ENCODE peak calls at places on chromosomes 4 and X, in nine cellular contexts. F, G, W, H, N, C, M, K and L are unnamed samples.
A peak's percentile ranks its signal among the peaks of the same experiment; 100 is the strongest.

GRCh38 chr4:173578956-173579355 is 48.9 kb upstream of the HAND2 start:
- ATAC-seq in C (no peak), G (no peak), N (no peak), W (no peak), M (no peak), F (peak; percentile 55), H (no peak), K (no peak), L (no peak)

GRCh38 chr4:37415845-37416369 is 171.4 kb downstream of the NWD2 start:
- ATAC-seq in G (no peak), K (no peak), H (no peak), M (no peak), C (no peak), W (peak; percentile 41), N (no peak), F (no peak), L (no peak)

GRCh38 chr4:153439831-153440230 is 26.3 kb upstream of the TMEM131L start:
- ATAC-seq in F (no peak), M (no peak), H (no peak), W (no peak), C (no peak), G (no peak), K (no peak), N (no peak), L (no peak)

GRCh38 chr4:70721747-70722146 is at the start of gene RUFY3:
- ATAC-seq in C (peak; percentile 65), N (peak; percentile 72), W (peak; percentile 55), G (peak; percentile 44), K (peak; percentile 56), F (peak; percentile 94), H (no peak), M (peak; percentile 63), L (peak; percentile 94)

GRCh38 chr4:161762796-161763195 is 401.0 kb downstream of the FSTL5 start:
- ATAC-seq in W (no peak), C (no peak), K (no peak), G (no peak), H (no peak), F (no peak), N (no peak), M (no peak), L (no peak)

GRCh38 chr4:100895572-100896197 is 377.9 kb upstream of the EMCN start:
- ATAC-seq in H (no peak), W (peak; percentile 75), N (no peak), K (no peak), M (no peak), F (no peak), C (no peak), G (no peak), L (no peak)

GRCh38 chr4:2413821-2414610 is 4.4 kb downstream of the ZFYVE28 start:
- ATAC-seq in M (no peak), W (no peak), H (no peak), F (no peak), C (no peak), G (peak; percentile 11), K (no peak), N (no peak), L (no peak)

GRCh38 chr4:155761916-155762315 is 3.1 kb downstream of the GUCY1B1 start:
- ATAC-seq in K (no peak), N (no peak), M (no peak), F (no peak), G (no peak), W (no peak), H (no peak), C (no peak), L (no peak)

GRCh38 chr4:26937136-26937535 is 76.5 kb downstream of the STIM2 start:
- ATAC-seq in M (peak; percentile 85), N (no peak), F (no peak), H (peak; percentile 31), G (no peak), K (no peak), W (peak; percentile 32), C (no peak), L (no peak)

GRCh38 chr4:159103406-159104131 is 690 bp downstream of the RAPGEF2 start:
- ATAC-seq in N (peak; percentile 24), K (peak; percentile 48), M (peak; percentile 52), G (peak; percentile 47), H (peak; percentile 36), C (peak; percentile 39), F (peak; percentile 53), W (peak; percentile 16), L (peak; percentile 50)
- TF ChIP-seq POLR2A in N (no peak), K (no peak), M (no peak), G (no peak), H (no peak), C (no peak), F (peak; percentile 17), W (no peak), L (no peak)

GRCh38 chr4:139099366-139099982 is 77.5 kb downstream of the ELF2 start:
- ATAC-seq in M (peak; percentile 95), H (peak; percentile 86), K (peak; percentile 86), G (peak; percentile 94), N (peak; percentile 80), W (peak; percentile 99), C (peak; percentile 88), F (peak; percentile 86), L (peak; percentile 76)
- TF ChIP-seq POLR2A in M (no peak), H (no peak), K (no peak), G (no peak), N (no peak), W (no peak), C (no peak), F (no peak), L (no peak)

DNA sequence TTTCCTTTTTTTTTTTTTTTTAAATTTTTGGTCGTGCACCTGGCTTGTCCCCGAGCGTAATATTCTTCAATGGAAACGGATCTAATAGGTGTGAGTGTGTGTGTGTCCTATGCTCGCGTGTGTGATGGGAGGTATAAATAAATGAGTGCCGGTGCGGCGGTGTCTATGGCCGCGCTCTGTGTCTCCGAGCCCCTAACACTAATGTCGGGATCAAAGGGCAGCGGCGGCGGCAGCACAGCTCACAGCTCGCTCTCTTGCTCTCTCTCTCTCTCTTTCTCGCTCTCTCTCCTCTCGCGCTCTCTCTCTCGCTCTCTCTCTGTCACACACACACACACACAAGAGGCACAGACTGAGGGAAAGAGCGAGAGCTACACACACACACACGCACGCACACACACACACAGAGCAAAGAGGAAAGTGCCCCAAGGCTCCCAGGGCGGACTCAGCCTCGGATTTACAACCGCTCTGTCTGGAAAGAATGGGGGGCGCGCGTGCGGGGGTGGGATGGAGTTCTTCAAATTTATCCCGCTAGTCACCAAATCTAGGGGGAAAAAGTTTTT is at the start of gene ZNF827:
- ATAC-seq in G (peak; percentile 41), M (peak; percentile 39), N (peak; percentile 82), H (peak; percentile 80), C (peak; percentile 63), K (peak; percentile 46), F (peak; percentile 54), W (peak; percentile 50), L (peak; percentile 26)
- TF ChIP-seq POLR2A in G (no peak), M (no peak), N (peak; percentile 27), H (peak; percentile 67), C (peak; percentile 25), K (no peak), F (no peak), W (no peak), L (no peak)

DNA sequence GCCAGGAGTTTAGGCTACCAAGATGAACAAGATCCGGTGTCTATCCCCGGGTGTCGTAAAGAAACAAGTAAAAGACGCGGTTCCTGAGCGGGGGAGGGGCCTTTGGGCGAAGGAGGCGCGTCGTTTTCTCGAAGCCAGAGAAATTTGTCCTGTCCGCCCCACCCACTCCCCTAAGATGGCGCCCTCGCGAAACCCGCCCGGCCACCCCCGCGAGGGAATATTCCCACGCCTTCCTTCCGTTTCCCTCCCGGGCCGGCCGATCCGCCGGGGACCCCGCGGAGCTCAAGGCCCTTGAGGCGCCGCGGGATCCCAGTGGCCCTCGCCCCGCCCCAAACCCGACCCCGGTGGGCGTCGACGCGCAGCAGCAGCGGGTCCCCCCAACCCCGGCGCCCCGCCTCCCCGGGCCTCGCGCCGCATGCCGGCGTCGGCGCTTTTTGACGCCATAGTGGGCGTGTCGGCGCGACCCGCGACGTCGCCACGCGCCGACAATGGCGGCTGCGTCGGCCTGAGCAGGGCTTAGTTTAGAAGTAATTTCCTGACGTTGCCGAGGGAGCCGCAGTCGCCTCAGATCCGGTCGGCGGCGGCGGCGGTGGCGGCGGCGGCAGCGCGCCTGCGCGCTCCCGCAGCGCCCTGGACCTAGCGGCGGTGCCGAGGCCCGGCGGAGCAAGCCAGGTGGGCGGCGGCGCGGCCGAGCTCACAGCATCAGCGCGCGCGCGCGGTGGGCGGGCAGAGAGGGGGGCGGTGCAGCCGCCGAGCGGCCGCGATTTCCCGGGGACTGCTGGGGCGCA is 430 bp upstream of the HTATSF1 start:
- ATAC-seq in N (peak; percentile 88), K (peak; percentile 92), M (peak; percentile 90), C (peak; percentile 87), W (peak; percentile 86), H (peak; percentile 91), G (peak; percentile 85), F (peak; percentile 95), L (peak; percentile 94)
- TF ChIP-seq POLR2A in N (no peak), K (peak; percentile 31), M (peak; percentile 80), C (peak; percentile 28), W (peak; percentile 20), H (no peak), G (peak; percentile 23), F (peak; percentile 16), L (peak; percentile 27)

GRCh38 chrX:71283409-71284143 is at the start of gene NONO:
- ATAC-seq in F (peak; percentile 95), K (peak; percentile 99), H (peak; percentile 94), W (peak; percentile 92), C (peak; percentile 95), N (peak; percentile 96), G (peak; percentile 87), M (peak; percentile 93), L (peak; percentile 97)
- TF ChIP-seq POLR2A in F (no peak), K (peak; percentile 41), H (peak; percentile 64), W (peak; percentile 74), C (peak; percentile 49), N (peak; percentile 82), G (no peak), M (peak; percentile 95), L (peak; percentile 46)

GRCh38 chr4:781493-782216 is 44.3 kb downstream of the CPLX1 start:
- ATAC-seq in W (peak; percentile 90), N (peak; percentile 99), C (peak; percentile 98), F (peak; percentile 98), H (peak; percentile 92), M (peak; percentile 99), G (peak; percentile 95), K (peak; percentile 95), L (peak; percentile 98)
- TF ChIP-seq POLR2A in W (peak; percentile 95), N (peak; percentile 89), C (peak; percentile 75), F (peak; percentile 98), H (peak; percentile 95), M (peak; percentile 96), G (peak; percentile 58), K (peak; percentile 96), L (peak; percentile 94)

GRCh38 chr4:41256740-41257256 is at the start of gene UCHL1:
- ATAC-seq in F (peak; percentile 72), C (peak; percentile 94), K (peak; percentile 49), N (no peak), M (no peak), H (peak; percentile 56), G (no peak), W (peak; percentile 28), L (peak; percentile 31)
- TF ChIP-seq POLR2A in F (no peak), C (peak; percentile 92), K (no peak), N (no peak), M (no peak), H (no peak), G (no peak), W (no peak), L (no peak)

DNA sequence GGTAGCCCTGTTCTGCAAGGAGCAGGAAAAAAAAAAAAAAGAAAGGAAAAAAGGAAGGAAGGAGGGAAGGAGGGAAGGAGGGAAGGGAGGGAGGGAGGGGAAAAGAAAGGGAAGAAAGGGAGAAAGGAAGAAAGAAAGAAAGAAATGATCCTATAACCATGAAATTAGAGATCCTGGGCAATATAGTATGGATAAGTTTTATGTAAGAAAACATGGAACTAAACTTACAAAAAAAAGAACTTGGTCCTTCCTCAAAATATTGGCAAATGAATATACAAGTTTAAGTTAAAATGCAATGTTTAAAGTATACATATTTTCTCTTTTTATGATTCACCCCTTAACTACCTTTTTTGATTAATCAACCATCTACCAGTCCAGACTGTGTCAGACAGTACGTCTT is 18.9 kb downstream of the BBS7 start:
- ATAC-seq in M (no peak), C (no peak), K (no peak), F (no peak), N (no peak), G (no peak), H (no peak), W (no peak), L (no peak)
- TF ChIP-seq POLR2A in M (no peak), C (no peak), K (no peak), F (no peak), N (no peak), G (no peak), H (no peak), W (no peak), L (no peak)